ENCODE peak calls at places on chromosomes 3 and 15, in six cellular contexts. M is endothelial cell of umbilical vein, K is stomach, V is cardiac muscle cell, R is PC-3, W is left ventricle myocardium inferior. L is an unnamed sample.
A peak's percentile ranks its signal among the peaks of the same experiment; 100 is the strongest.

GRCh38 chr15:77370580-77370979 is 49.3 kb downstream of the PEAK1 start:
- DNase-seq in W (no peak), R (no peak), M (no peak), K (no peak), V (no peak), L (no peak)

GRCh38 chr3:141552440-141552991 is 65.7 kb downstream of the RASA2 start:
- DNase-seq in V (no peak), M (peak; percentile 24), R (no peak), K (no peak), W (no peak), L (no peak)

GRCh38 chr3:172280406-172281051 is 167.7 kb downstream of the GHSR start:
- DNase-seq in R (no peak), V (no peak), M (peak; percentile 37), W (no peak), K (no peak), L (peak; percentile 84)

GRCh38 chr3:49276475-49277356 is at the start of gene C3orf62:
- DNase-seq in V (peak; percentile 37), W (peak; percentile 95), M (peak; percentile 87), K (peak; percentile 90), R (peak; percentile 13), L (peak; percentile 55)

GRCh38 chr3:154943981-154944380 is 136.1 kb upstream of the MME start:
- DNase-seq in V (no peak), R (no peak), K (no peak), M (no peak), W (no peak), L (peak; percentile 35)

GRCh38 chr15:40192942-40193341 is 32.1 kb downstream of the BUB1B start:
- DNase-seq in R (no peak), W (no peak), K (no peak), M (peak; percentile 6), V (no peak), L (no peak)

GRCh38 chr15:73002509-73002908 is 49.8 kb upstream of the NEO1 start:
- DNase-seq in R (no peak), W (no peak), K (no peak), M (no peak), V (no peak), L (no peak)

GRCh38 chr15:31483053-31483923 is 156.7 kb downstream of the KLF13 start:
- DNase-seq in K (peak; percentile 26), W (no peak), M (no peak), V (peak; percentile 31), R (no peak), L (no peak)

GRCh38 chr15:99956820-99957641 is 223.8 kb upstream of the LYSMD4 start:
- DNase-seq in K (no peak), V (no peak), W (no peak), R (no peak), M (no peak), L (no peak)

GRCh38 chr3:37945803-37946530 is 44.6 kb upstream of the VILL start:
- DNase-seq in M (peak; percentile 87), R (peak; percentile 82), V (no peak), W (no peak), K (no peak), L (peak; percentile 100)

GRCh38 chr3:12193485-12194165 is 34.9 kb upstream of the TIMP4 start:
- DNase-seq in W (no peak), V (no peak), M (peak; percentile 79), K (peak; percentile 44), R (peak; percentile 99), L (peak; percentile 98)

DNA sequence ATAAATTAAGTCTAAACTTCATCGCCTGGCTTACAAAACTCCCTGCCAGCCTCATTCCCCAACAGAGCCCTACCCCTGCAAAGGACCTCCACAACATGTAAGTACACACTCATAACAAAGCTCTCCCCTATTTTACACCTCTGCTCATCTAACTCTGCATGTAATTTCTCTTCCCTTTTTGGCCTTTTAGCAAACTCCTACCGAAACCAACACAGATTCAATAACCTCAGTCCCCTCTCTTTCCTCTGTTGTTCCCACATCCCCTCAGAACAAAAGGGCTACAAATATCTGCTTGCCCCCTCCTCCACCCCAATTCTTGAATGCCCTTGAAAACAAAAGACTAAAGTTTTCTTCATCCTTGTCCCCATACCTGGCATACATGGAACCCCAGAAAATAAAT is 662 bp downstream of the UBL7 start:
- DNase-seq in K (no peak), R (no peak), M (no peak), V (no peak), W (no peak), L (peak; percentile 8)
- H3K36me3 ChIP-seq in K (peaks cover 35% of the 10 kb centered on the region), R (peaks cover 4% of the 10 kb centered on the region), M (no peaks in the 10 kb centered on the region), V (peaks cover 9% of the 10 kb centered on the region), W (peaks cover 29% of the 10 kb centered on the region), L (peaks cover 1% of the 10 kb centered on the region)

GRCh38 chr3:181709537-181710279 is 2.0 kb upstream of the SOX2 start:
- DNase-seq in W (peak; percentile 62), V (peak; percentile 88), K (peak; percentile 85), M (peak; percentile 62), R (peak; percentile 80), L (peak; percentile 57)
- H3K4me3 ChIP-seq in W (no peak overlapping the region), V (no peak overlapping the region), K (peak overlapping the region; percentile 4), M (no peak overlapping the region), R (peak overlapping the region; percentile 55), L (peak overlapping the region; percentile 17)

GRCh38 chr3:5186089-5186853 is 1.2 kb upstream of the EDEM1 start:
- DNase-seq in K (no peak), V (no peak), W (no peak), M (peak; percentile 22), R (no peak), L (no peak)
- H3K36me3 ChIP-seq in K (peaks cover 21% of the 10 kb centered on the region), V (peaks cover 10% of the 10 kb centered on the region), W (peaks cover 11% of the 10 kb centered on the region), M (peaks cover 2% of the 10 kb centered on the region), R (peaks cover 5% of the 10 kb centered on the region), L (no peaks in the 10 kb centered on the region)

GRCh38 chr3:196641278-196642058 is 2.0 kb downstream of the NRROS start:
- DNase-seq in M (no peak), K (no peak), R (no peak), V (no peak), W (no peak), L (no peak)
- H3K4me3 ChIP-seq in M (no peak overlapping the region), K (peak overlapping the region; percentile 51), R (no peak overlapping the region), V (no peak overlapping the region), W (peak overlapping the region; percentile 78), L (no peak overlapping the region)

DNA sequence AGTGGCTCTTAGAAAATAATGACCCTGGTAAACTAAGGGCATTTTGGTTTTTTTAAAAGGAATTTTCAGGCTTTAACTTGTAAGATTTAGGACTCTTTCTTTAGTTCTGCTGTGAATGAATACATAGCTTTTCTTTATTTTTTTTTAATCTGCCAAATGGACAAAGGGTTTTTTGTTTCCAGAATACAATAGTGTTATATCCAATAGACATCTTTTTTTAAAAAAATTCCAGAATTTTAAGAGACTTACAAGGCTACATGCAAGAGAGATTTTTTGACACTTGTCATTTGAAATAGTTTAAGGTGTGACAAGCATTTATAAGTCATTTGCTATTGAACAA is 38.1 kb downstream of the SETMAR start:
- DNase-seq in M (no peak), R (no peak), W (no peak), K (no peak), V (no peak), L (no peak)
- H3K36me3 ChIP-seq in M (no peaks in the 10 kb centered on the region), R (no peaks in the 10 kb centered on the region), W (no peaks in the 10 kb centered on the region), K (no peaks in the 10 kb centered on the region), V (no peaks in the 10 kb centered on the region), L (no peaks in the 10 kb centered on the region)

DNA sequence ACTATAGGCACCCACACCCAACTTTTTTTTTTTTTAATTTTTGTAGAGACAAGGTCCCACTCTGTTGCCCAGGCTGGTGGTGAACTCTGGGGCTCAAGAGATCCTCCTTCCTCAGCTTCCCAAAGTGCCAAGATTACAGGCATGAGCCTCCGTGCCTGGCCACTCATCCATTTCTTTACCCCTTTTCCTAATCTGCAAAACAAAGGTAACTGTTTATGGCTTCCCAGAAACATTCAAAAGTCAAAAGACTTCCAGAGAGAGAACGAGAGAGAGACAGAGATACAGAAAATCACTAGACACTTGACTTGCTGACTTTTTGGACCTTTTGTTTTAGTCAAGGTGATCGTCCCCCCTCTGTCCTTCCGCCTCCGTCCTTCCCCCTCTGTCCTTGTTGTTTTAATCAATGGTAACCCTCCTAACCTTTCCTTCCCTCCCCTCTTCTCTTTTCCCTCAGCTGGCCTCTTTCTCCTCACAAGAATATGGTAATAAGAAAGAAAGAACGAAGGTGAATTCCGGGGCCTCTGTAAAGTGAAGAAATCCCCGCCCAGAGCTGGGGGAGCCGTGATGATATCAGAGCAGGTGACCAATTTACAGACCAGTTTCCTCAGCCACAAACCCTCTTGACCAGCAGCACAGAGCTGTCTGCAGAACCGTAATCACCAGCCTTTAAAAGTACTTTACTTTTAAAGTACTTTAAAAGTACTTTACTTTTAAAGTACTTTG is 21.9 kb downstream of the KLHL6 start:
- DNase-seq in R (no peak), K (no peak), W (no peak), V (peak; percentile 68), M (no peak), L (no peak)
- H3K4me3 ChIP-seq in R (no peak overlapping the region), K (no peak overlapping the region), W (no peak overlapping the region), V (no peak overlapping the region), M (no peak overlapping the region), L (no peak overlapping the region)

GRCh38 chr3:33052671-33053070 is 44.3 kb downstream of the GLB1 start:
- DNase-seq in K (no peak), R (no peak), W (no peak), M (no peak), V (no peak), L (no peak)
- H3K36me3 ChIP-seq in K (peaks cover 89% of the 10 kb centered on the region), R (peaks cover 34% of the 10 kb centered on the region), W (peaks cover 83% of the 10 kb centered on the region), M (peaks cover 20% of the 10 kb centered on the region), V (peaks cover 2% of the 10 kb centered on the region), L (peaks cover 12% of the 10 kb centered on the region)

GRCh38 chr3:138945646-138946553 is 1.0 kb downstream of the FOXL2 start:
- DNase-seq in V (peak; percentile 37), W (no peak), K (peak; percentile 26), R (no peak), M (no peak), L (peak; percentile 45)
- H3K4me3 ChIP-seq in V (peak overlapping the region; percentile 33), W (peak overlapping the region; percentile 65), K (peak overlapping the region; percentile 35), R (no peak overlapping the region), M (no peak overlapping the region), L (peak overlapping the region; percentile 34)

GRCh38 chr15:65603559-65603958 is 7.4 kb downstream of the INTS14 start:
- DNase-seq in M (no peak), R (no peak), W (no peak), V (no peak), K (no peak), L (no peak)
- H3K36me3 ChIP-seq in M (no peaks in the 10 kb centered on the region), R (peaks cover 16% of the 10 kb centered on the region), W (peaks cover 64% of the 10 kb centered on the region), V (peaks cover 32% of the 10 kb centered on the region), K (peaks cover 70% of the 10 kb centered on the region), L (peaks cover 9% of the 10 kb centered on the region)

DNA sequence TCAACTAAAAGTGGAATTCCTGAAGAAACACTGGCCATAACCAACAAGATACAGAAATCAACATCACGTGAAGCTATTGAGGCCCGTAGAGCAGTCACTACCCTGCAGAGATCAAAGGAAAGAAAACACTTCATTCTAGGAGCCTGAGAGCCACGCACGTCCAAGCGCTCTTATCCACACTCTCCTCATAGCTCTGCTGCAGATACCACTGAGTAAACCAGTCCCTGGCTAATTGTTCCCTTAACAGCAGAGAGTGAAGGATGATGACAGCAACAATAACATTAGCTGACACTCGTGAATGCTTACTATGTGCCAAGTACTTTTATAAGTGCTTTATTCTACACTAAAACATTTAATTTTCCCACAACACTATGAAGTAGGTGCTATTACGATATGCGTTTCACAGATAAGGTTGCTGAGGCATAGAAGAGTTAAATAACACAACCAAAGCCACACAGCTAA is 271.0 kb upstream of the GADL1 start:
- DNase-seq in K (no peak), W (no peak), M (peak; percentile 90), V (peak; percentile 88), R (no peak), L (peak; percentile 31)
- H3K4me3 ChIP-seq in K (no peak overlapping the region), W (no peak overlapping the region), M (no peak overlapping the region), V (no peak overlapping the region), R (peak overlapping the region; percentile 19), L (no peak overlapping the region)